ENCODE peak calls at places on chromosome 14, in eight cellular contexts. One of them, this sample, is unnamed.

GRCh38 chr14:86858043-86858442 is 1134.9 kb downstream of the GALC start:
- DNase-seq in astrocyte of the spinal cord: peak
- DNase-seq in neural crest cell: no peak
- DNase-seq in progenitor cell of endocrine pancreas: no peak
- DNase-seq in type B pancreatic cell: no peak
- DNase-seq in activated B cell treated with CpG ODN at 0.5 μM for 24 hours: no peak
- DNase-seq in RWPE2: no peak
- DNase-seq in HFF-Myc: peak
- DNase-seq in this sample: no peak

GRCh38 chr14:24037658-24038037 is 14.2 kb upstream of the CARMIL3 start:
- DNase-seq in astrocyte of the spinal cord: no peak
- DNase-seq in activated B cell treated with CpG ODN at 0.5 μM for 24 hours: no peak
- DNase-seq in progenitor cell of endocrine pancreas: no peak
- DNase-seq in neural crest cell: no peak
- DNase-seq in RWPE2: no peak
- DNase-seq in HFF-Myc: no peak
- DNase-seq in type B pancreatic cell: no peak
- DNase-seq in this sample: no peak

GRCh38 chr14:24426912-24427536 is 2.4 kb downstream of the CBLN3 start:
- DNase-seq in astrocyte of the spinal cord: no peak
- DNase-seq in activated B cell treated with CpG ODN at 0.5 μM for 24 hours: no peak
- DNase-seq in RWPE2: no peak
- DNase-seq in neural crest cell: no peak
- DNase-seq in type B pancreatic cell: no peak
- DNase-seq in progenitor cell of endocrine pancreas: no peak
- DNase-seq in HFF-Myc: no peak
- DNase-seq in this sample: no peak

GRCh38 chr14:103121846-103122577 is 1.2 kb upstream of the TNFAIP2 start:
- DNase-seq in neural crest cell: no peak
- DNase-seq in HFF-Myc: no peak
- DNase-seq in progenitor cell of endocrine pancreas: peak
- DNase-seq in type B pancreatic cell: peak
- DNase-seq in activated B cell treated with CpG ODN at 0.5 μM for 24 hours: no peak
- DNase-seq in astrocyte of the spinal cord: peak
- DNase-seq in RWPE2: peak
- DNase-seq in this sample: no peak

GRCh38 chr14:100849432-100849831 is 23.5 kb downstream of the MEG3 start:
- DNase-seq in HFF-Myc: no peak
- DNase-seq in progenitor cell of endocrine pancreas: no peak
- DNase-seq in astrocyte of the spinal cord: no peak
- DNase-seq in RWPE2: no peak
- DNase-seq in type B pancreatic cell: no peak
- DNase-seq in activated B cell treated with CpG ODN at 0.5 μM for 24 hours: no peak
- DNase-seq in neural crest cell: no peak
- DNase-seq in this sample: no peak

GRCh38 chr14:104388011-104388521 is 191.5 kb upstream of the C14orf180 start:
- DNase-seq in activated B cell treated with CpG ODN at 0.5 μM for 24 hours: no peak
- DNase-seq in neural crest cell: no peak
- DNase-seq in progenitor cell of endocrine pancreas: no peak
- DNase-seq in astrocyte of the spinal cord: no peak
- DNase-seq in RWPE2: peak
- DNase-seq in HFF-Myc: no peak
- DNase-seq in type B pancreatic cell: peak
- DNase-seq in this sample: peak

GRCh38 chr14:58918066-58918465 is 270.4 kb upstream of the DAAM1 start:
- DNase-seq in RWPE2: no peak
- DNase-seq in HFF-Myc: no peak
- DNase-seq in neural crest cell: no peak
- DNase-seq in astrocyte of the spinal cord: peak
- DNase-seq in activated B cell treated with CpG ODN at 0.5 μM for 24 hours: no peak
- DNase-seq in type B pancreatic cell: no peak
- DNase-seq in progenitor cell of endocrine pancreas: no peak
- DNase-seq in this sample: no peak

GRCh38 chr14:104138098-104138890 is at the start of gene KIF26A:
- DNase-seq in astrocyte of the spinal cord: no peak
- DNase-seq in progenitor cell of endocrine pancreas: peak
- DNase-seq in HFF-Myc: no peak
- DNase-seq in neural crest cell: peak
- DNase-seq in RWPE2: peak
- DNase-seq in activated B cell treated with CpG ODN at 0.5 μM for 24 hours: no peak
- DNase-seq in type B pancreatic cell: no peak
- DNase-seq in this sample: no peak

GRCh38 chr14:100532154-100532915 is 54.9 kb downstream of the BEGAIN start:
- DNase-seq in progenitor cell of endocrine pancreas: no peak
- DNase-seq in RWPE2: peak
- DNase-seq in type B pancreatic cell: peak
- DNase-seq in neural crest cell: peak
- DNase-seq in activated B cell treated with CpG ODN at 0.5 μM for 24 hours: no peak
- DNase-seq in astrocyte of the spinal cord: no peak
- DNase-seq in HFF-Myc: no peak
- DNase-seq in this sample: peak

DNA sequence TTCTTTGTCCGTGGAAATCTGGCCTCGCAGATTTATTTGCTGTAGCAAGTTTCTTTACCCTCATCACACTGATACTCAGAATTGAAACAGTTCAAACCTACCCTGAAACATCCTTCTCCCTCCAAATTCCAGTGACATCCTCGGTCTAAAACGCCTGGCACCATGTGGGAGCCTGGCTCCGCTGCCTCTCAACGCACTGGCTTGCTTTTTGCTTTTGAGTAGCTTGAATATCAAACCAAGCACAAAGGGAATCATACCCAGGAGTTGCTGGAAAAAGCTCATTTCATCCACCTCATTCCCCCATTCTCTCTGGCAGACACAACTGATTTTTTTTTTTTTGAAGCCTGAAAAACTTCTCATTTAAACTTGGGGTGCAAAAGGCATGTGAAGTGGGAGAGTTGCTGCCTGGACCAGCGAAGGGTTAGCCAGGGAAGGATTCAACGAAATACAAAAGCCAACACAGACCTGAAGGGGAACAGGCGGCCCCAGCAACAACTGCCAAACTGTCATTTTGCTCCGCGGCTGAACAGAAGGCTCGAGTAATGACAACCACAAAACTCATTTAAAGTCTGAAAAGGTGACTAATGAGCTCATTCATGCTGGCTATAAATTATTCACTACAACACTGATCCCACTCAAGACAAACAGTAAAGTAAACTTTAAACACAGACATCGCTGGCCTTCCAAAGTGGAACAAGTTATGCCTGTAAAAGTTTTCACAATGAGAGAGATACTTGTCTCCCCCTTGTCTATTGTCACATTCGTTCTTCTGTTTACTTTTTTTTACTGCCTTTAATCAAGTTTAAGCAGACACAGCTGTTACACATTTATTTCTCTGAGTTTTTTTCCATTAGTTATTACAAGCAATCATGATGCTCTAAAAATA is 12.4 kb upstream of the FOXN3 start:
- DNase-seq in HFF-Myc: no peak
- DNase-seq in activated B cell treated with CpG ODN at 0.5 μM for 24 hours: no peak
- DNase-seq in type B pancreatic cell: no peak
- DNase-seq in neural crest cell: no peak
- DNase-seq in astrocyte of the spinal cord: peak
- DNase-seq in RWPE2: no peak
- DNase-seq in progenitor cell of endocrine pancreas: no peak
- DNase-seq in this sample: no peak
- TF ChIP-seq CTCF in HFF-Myc: no peak
- TF ChIP-seq CTCF in activated B cell treated with CpG ODN at 0.5 μM for 24 hours: no peak
- TF ChIP-seq CTCF in type B pancreatic cell: no peak
- TF ChIP-seq CTCF in neural crest cell: no peak
- TF ChIP-seq CTCF in astrocyte of the spinal cord: no peak
- TF ChIP-seq CTCF in RWPE2: no peak
- TF ChIP-seq CTCF in progenitor cell of endocrine pancreas: no peak
- TF ChIP-seq CTCF in this sample: no peak

GRCh38 chr14:56247495-56248087 is 129.4 kb downstream of the PELI2 start:
- DNase-seq in HFF-Myc: no peak
- DNase-seq in activated B cell treated with CpG ODN at 0.5 μM for 24 hours: no peak
- DNase-seq in progenitor cell of endocrine pancreas: no peak
- DNase-seq in astrocyte of the spinal cord: peak
- DNase-seq in type B pancreatic cell: no peak
- DNase-seq in RWPE2: no peak
- DNase-seq in neural crest cell: no peak
- DNase-seq in this sample: no peak
- TF ChIP-seq CTCF in HFF-Myc: no peak
- TF ChIP-seq CTCF in activated B cell treated with CpG ODN at 0.5 μM for 24 hours: no peak
- TF ChIP-seq CTCF in progenitor cell of endocrine pancreas: peak
- TF ChIP-seq CTCF in astrocyte of the spinal cord: peak
- TF ChIP-seq CTCF in type B pancreatic cell: peak
- TF ChIP-seq CTCF in RWPE2: peak
- TF ChIP-seq CTCF in neural crest cell: peak
- TF ChIP-seq CTCF in this sample: peak

GRCh38 chr14:67887478-67887877 is 67.9 kb downstream of the RAD51B start:
- DNase-seq in neural crest cell: no peak
- DNase-seq in HFF-Myc: no peak
- DNase-seq in progenitor cell of endocrine pancreas: no peak
- DNase-seq in RWPE2: no peak
- DNase-seq in type B pancreatic cell: no peak
- DNase-seq in activated B cell treated with CpG ODN at 0.5 μM for 24 hours: no peak
- DNase-seq in astrocyte of the spinal cord: no peak
- DNase-seq in this sample: no peak

GRCh38 chr14:67882973-67883372 is 63.4 kb downstream of the RAD51B start:
- DNase-seq in RWPE2: no peak
- DNase-seq in type B pancreatic cell: no peak
- DNase-seq in activated B cell treated with CpG ODN at 0.5 μM for 24 hours: no peak
- DNase-seq in astrocyte of the spinal cord: no peak
- DNase-seq in HFF-Myc: no peak
- DNase-seq in progenitor cell of endocrine pancreas: no peak
- DNase-seq in neural crest cell: no peak
- DNase-seq in this sample: no peak

GRCh38 chr14:67886221-67886620 is 66.6 kb downstream of the RAD51B start:
- DNase-seq in HFF-Myc: no peak
- DNase-seq in neural crest cell: no peak
- DNase-seq in type B pancreatic cell: no peak
- DNase-seq in activated B cell treated with CpG ODN at 0.5 μM for 24 hours: no peak
- DNase-seq in RWPE2: no peak
- DNase-seq in progenitor cell of endocrine pancreas: no peak
- DNase-seq in astrocyte of the spinal cord: no peak
- DNase-seq in this sample: no peak

GRCh38 chr14:67881225-67881624 is 61.6 kb downstream of the RAD51B start:
- DNase-seq in HFF-Myc: no peak
- DNase-seq in RWPE2: no peak
- DNase-seq in neural crest cell: no peak
- DNase-seq in type B pancreatic cell: no peak
- DNase-seq in progenitor cell of endocrine pancreas: no peak
- DNase-seq in astrocyte of the spinal cord: no peak
- DNase-seq in activated B cell treated with CpG ODN at 0.5 μM for 24 hours: no peak
- DNase-seq in this sample: no peak

GRCh38 chr14:67883717-67884116 is 64.1 kb downstream of the RAD51B start:
- DNase-seq in activated B cell treated with CpG ODN at 0.5 μM for 24 hours: no peak
- DNase-seq in HFF-Myc: no peak
- DNase-seq in type B pancreatic cell: no peak
- DNase-seq in neural crest cell: no peak
- DNase-seq in progenitor cell of endocrine pancreas: no peak
- DNase-seq in RWPE2: no peak
- DNase-seq in astrocyte of the spinal cord: peak
- DNase-seq in this sample: no peak
- TF ChIP-seq CTCF in activated B cell treated with CpG ODN at 0.5 μM for 24 hours: no peak
- TF ChIP-seq CTCF in HFF-Myc: no peak
- TF ChIP-seq CTCF in type B pancreatic cell: peak
- TF ChIP-seq CTCF in neural crest cell: peak
- TF ChIP-seq CTCF in progenitor cell of endocrine pancreas: peak
- TF ChIP-seq CTCF in RWPE2: peak
- TF ChIP-seq CTCF in astrocyte of the spinal cord: no peak
- TF ChIP-seq CTCF in this sample: peak

DNA sequence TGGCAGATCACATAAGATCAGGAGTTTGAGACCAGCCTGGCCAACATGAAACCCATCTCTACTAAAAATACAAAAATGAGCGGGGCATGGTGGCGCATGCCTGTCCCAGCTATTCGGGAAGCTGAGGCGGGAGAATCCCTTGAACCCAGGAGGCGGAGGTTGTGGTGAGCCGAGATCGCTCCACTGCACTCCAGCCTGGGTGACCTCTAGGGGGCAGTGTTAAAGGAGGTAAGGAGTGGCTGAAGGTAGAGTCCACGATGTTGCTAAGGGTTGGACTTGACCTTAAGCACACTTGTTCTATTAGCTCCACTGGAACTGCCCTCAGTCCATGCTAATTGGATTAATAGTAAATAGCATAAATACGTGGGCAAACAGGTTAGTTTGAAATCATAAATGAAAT is 62.4 kb upstream of the PSMC1 start:
- DNase-seq in neural crest cell: peak
- DNase-seq in activated B cell treated with CpG ODN at 0.5 μM for 24 hours: no peak
- DNase-seq in progenitor cell of endocrine pancreas: no peak
- DNase-seq in astrocyte of the spinal cord: no peak
- DNase-seq in HFF-Myc: no peak
- DNase-seq in RWPE2: no peak
- DNase-seq in type B pancreatic cell: no peak
- DNase-seq in this sample: no peak
- TF ChIP-seq CTCF in neural crest cell: peak
- TF ChIP-seq CTCF in activated B cell treated with CpG ODN at 0.5 μM for 24 hours: no peak
- TF ChIP-seq CTCF in progenitor cell of endocrine pancreas: peak
- TF ChIP-seq CTCF in astrocyte of the spinal cord: peak
- TF ChIP-seq CTCF in HFF-Myc: peak
- TF ChIP-seq CTCF in RWPE2: peak
- TF ChIP-seq CTCF in type B pancreatic cell: peak
- TF ChIP-seq CTCF in this sample: peak

DNA sequence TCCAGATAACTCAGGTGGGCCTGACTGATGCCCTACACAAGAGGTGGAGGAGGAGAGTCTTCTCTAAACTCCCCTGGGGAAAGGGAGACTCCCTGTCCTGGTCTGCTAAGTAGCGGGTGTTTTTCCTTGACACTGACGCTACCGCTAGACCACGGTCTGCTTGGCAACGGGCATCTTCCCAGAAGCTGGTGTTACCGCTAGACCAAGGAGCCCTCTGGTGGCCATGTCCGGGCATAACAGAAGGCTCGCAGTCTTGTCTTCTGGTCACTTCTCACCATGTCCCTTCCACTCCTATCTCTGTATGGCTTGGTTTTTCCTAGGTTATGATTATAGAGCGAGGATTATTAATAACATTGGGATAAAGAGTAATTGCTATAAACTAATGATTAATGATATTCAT is 965.5 kb downstream of the TMEM121 start:
- DNase-seq in progenitor cell of endocrine pancreas: no peak
- DNase-seq in RWPE2: no peak
- DNase-seq in type B pancreatic cell: no peak
- DNase-seq in activated B cell treated with CpG ODN at 0.5 μM for 24 hours: no peak
- DNase-seq in astrocyte of the spinal cord: no peak
- DNase-seq in neural crest cell: no peak
- DNase-seq in HFF-Myc: no peak
- DNase-seq in this sample: no peak
- TF ChIP-seq CTCF in progenitor cell of endocrine pancreas: no peak
- TF ChIP-seq CTCF in RWPE2: peak
- TF ChIP-seq CTCF in type B pancreatic cell: no peak
- TF ChIP-seq CTCF in activated B cell treated with CpG ODN at 0.5 μM for 24 hours: no peak
- TF ChIP-seq CTCF in astrocyte of the spinal cord: peak
- TF ChIP-seq CTCF in neural crest cell: no peak
- TF ChIP-seq CTCF in HFF-Myc: peak
- TF ChIP-seq CTCF in this sample: no peak

GRCh38 chr14:22656226-22656625 is 12.1 kb upstream of the OR6J1 start:
- DNase-seq in RWPE2: no peak
- DNase-seq in astrocyte of the spinal cord: no peak
- DNase-seq in progenitor cell of endocrine pancreas: no peak
- DNase-seq in HFF-Myc: no peak
- DNase-seq in neural crest cell: no peak
- DNase-seq in type B pancreatic cell: no peak
- DNase-seq in activated B cell treated with CpG ODN at 0.5 μM for 24 hours: no peak
- DNase-seq in this sample: no peak
- TF ChIP-seq CTCF in RWPE2: no peak
- TF ChIP-seq CTCF in astrocyte of the spinal cord: no peak
- TF ChIP-seq CTCF in progenitor cell of endocrine pancreas: no peak
- TF ChIP-seq CTCF in HFF-Myc: no peak
- TF ChIP-seq CTCF in neural crest cell: no peak
- TF ChIP-seq CTCF in type B pancreatic cell: no peak
- TF ChIP-seq CTCF in activated B cell treated with CpG ODN at 0.5 μM for 24 hours: no peak
- TF ChIP-seq CTCF in this sample: no peak

GRCh38 chr14:45819107-45819506 is 566.1 kb upstream of the MIS18BP1 start:
- DNase-seq in type B pancreatic cell: no peak
- DNase-seq in HFF-Myc: no peak
- DNase-seq in activated B cell treated with CpG ODN at 0.5 μM for 24 hours: no peak
- DNase-seq in RWPE2: no peak
- DNase-seq in astrocyte of the spinal cord: no peak
- DNase-seq in neural crest cell: no peak
- DNase-seq in progenitor cell of endocrine pancreas: no peak
- DNase-seq in this sample: no peak
- TF ChIP-seq CTCF in type B pancreatic cell: no peak
- TF ChIP-seq CTCF in HFF-Myc: no peak
- TF ChIP-seq CTCF in activated B cell treated with CpG ODN at 0.5 μM for 24 hours: no peak
- TF ChIP-seq CTCF in RWPE2: peak
- TF ChIP-seq CTCF in astrocyte of the spinal cord: no peak
- TF ChIP-seq CTCF in neural crest cell: no peak
- TF ChIP-seq CTCF in progenitor cell of endocrine pancreas: no peak
- TF ChIP-seq CTCF in this sample: peak

This sample was measured in osteocyte.